ENCODE peak calls at places on chromosomes 5 and 9, in ten cellular contexts. E is endothelial cell; X is A549; H is T-helper 2 cell; K is cardiac muscle cell; Y is stimulated activated CD4-positive, alpha-beta T cell treated with anti-CD3 and anti-CD28 coated beads, Interleukin-1b, Interleukin-23, amount 100 ng/mL, for 48 hours; B is PC-9; N is hypothalamus; P is NCI-H1694; M is GM13976. O is an unnamed sample.

GRCh38 chr5:32014345-32014744 is 159.8 kb downstream of the GOLPH3 start:
- DNase-seq in N (no peak), P (no peak), K (no peak), X (no peak), Y (no peak), B (no peak), M (no peak), H (no peak), E (no peak), O (no peak)

GRCh38 chr5:1461396-1461795 is 16.2 kb upstream of the SLC6A3 start:
- DNase-seq in X (no peak), Y (no peak), N (no peak), H (no peak), K (no peak), P (no peak), M (no peak), B (no peak), E (no peak), O (no peak)

GRCh38 chr5:132411382-132411925 is 41.9 kb downstream of the SLC22A5 start:
- DNase-seq in P (no peak), B (peak; percentile 87), Y (no peak), M (no peak), K (no peak), N (no peak), X (no peak), H (peak; percentile 68), E (no peak), O (no peak)

GRCh38 chr5:158873115-158873514 is 226.6 kb downstream of the EBF1 start:
- DNase-seq in K (no peak), M (no peak), E (no peak), B (no peak), X (no peak), H (no peak), P (no peak), Y (no peak), N (no peak), O (no peak)

GRCh38 chr9:94097788-94098413 is 13.6 kb downstream of the PTPDC1 start:
- DNase-seq in X (peak; percentile 13), K (no peak), M (no peak), N (no peak), H (no peak), E (no peak), Y (no peak), P (no peak), B (no peak), O (no peak)

GRCh38 chr9:125744616-125745387 is 2.4 kb upstream of the PBX3 start:
- DNase-seq in B (no peak), Y (no peak), K (no peak), E (no peak), H (no peak), N (no peak), M (no peak), X (no peak), P (no peak), O (no peak)

GRCh38 chr5:74851684-74852353 is 14.4 kb downstream of the FAM169A start:
- DNase-seq in Y (no peak), X (peak; percentile 16), P (no peak), K (no peak), E (no peak), M (peak; percentile 35), B (no peak), H (peak; percentile 54), N (no peak), O (no peak)

GRCh38 chr5:80149161-80149609 is 106.7 kb downstream of the SERINC5 start:
- DNase-seq in N (no peak), K (no peak), M (no peak), H (no peak), Y (no peak), P (no peak), B (no peak), X (no peak), E (no peak), O (peak; percentile 47)

GRCh38 chr5:50702615-50703325 is 36.3 kb downstream of the PARP8 start:
- DNase-seq in K (no peak), H (peak; percentile 54), M (no peak), Y (no peak), N (no peak), E (no peak), P (no peak), B (no peak), X (no peak), O (no peak)

GRCh38 chr9:93108301-93109041 is 12.5 kb downstream of the CARD19 start:
- DNase-seq in M (no peak), X (no peak), B (no peak), E (no peak), N (no peak), K (no peak), Y (peak; percentile 65), H (peak; percentile 80), P (no peak), O (no peak)

GRCh38 chr5:132258102-132259060 is 885 bp downstream of the PDLIM4 start:
- DNase-seq in N (no peak), M (peak; percentile 28), P (no peak), Y (no peak), X (no peak), E (no peak), H (no peak), B (no peak), K (no peak), O (no peak)

GRCh38 chr5:173075137-173075868 is 19.2 kb downstream of the CREBRF start:
- DNase-seq in N (no peak), H (no peak), Y (no peak), B (peak; percentile 78), K (no peak), X (no peak), M (no peak), E (no peak), P (no peak), O (no peak)

GRCh38 chr5:2008851-2009629 is 126.3 kb upstream of the IRX4 start:
- DNase-seq in N (no peak), B (no peak), M (no peak), P (no peak), E (no peak), K (no peak), Y (no peak), H (no peak), X (no peak), O (no peak)

GRCh38 chr5:58794875-58795274 is 212.0 kb downstream of the RAB3C start:
- DNase-seq in N (no peak), M (no peak), X (no peak), B (no peak), K (no peak), P (no peak), Y (peak; percentile 81), E (no peak), H (no peak), O (no peak)

GRCh38 chr5:138981606-138982005 is 106.5 kb upstream of the LRRTM2 start:
- DNase-seq in P (no peak), N (no peak), K (no peak), M (no peak), H (peak; percentile 77), X (no peak), E (no peak), B (no peak), Y (peak; percentile 24), O (no peak)

GRCh38 chr5:95935553-95936100 is 26.0 kb downstream of the ELL2 start:
- DNase-seq in E (no peak), M (no peak), K (no peak), Y (no peak), N (no peak), X (no peak), P (no peak), B (no peak), H (no peak), O (no peak)

GRCh38 chr5:131082034-131082550 is 83.0 kb downstream of the HINT1 start:
- DNase-seq in B (no peak), N (no peak), K (no peak), Y (no peak), E (no peak), P (no peak), M (no peak), H (no peak), X (no peak), O (no peak)

GRCh38 chr5:32455311-32455710 is 10.8 kb upstream of the ZFR start:
- DNase-seq in H (no peak), X (no peak), Y (no peak), B (no peak), P (no peak), E (no peak), K (no peak), M (no peak), N (no peak), O (no peak)

GRCh38 chr5:118258223-118258622 is 730.1 kb downstream of the DTWD2 start:
- DNase-seq in H (no peak), X (no peak), N (no peak), B (no peak), M (no peak), P (no peak), E (no peak), Y (no peak), K (no peak), O (no peak)

GRCh38 chr9:34451545-34451944 is 6.8 kb downstream of the FAM219A start:
- DNase-seq in H (peak; percentile 59), K (no peak), B (peak; percentile 52), Y (peak; percentile 21), X (no peak), M (peak; percentile 40), N (no peak), P (no peak), E (no peak), O (no peak)

GRCh38 chr9:16046713-16047112 is 493.9 kb downstream of the CCDC171 start:
- DNase-seq in B (no peak), P (no peak), N (no peak), E (no peak), Y (no peak), X (no peak), K (no peak), H (no peak), M (no peak), O (no peak)

GRCh38 chr5:169415351-169415750 is 114.4 kb upstream of the SLIT3 start:
- DNase-seq in K (no peak), E (no peak), M (no peak), Y (no peak), N (no peak), X (no peak), B (no peak), H (no peak), P (no peak), O (no peak)

GRCh38 chr9:97773723-97774122 is 76.6 kb upstream of the XPA start:
- DNase-seq in M (no peak), P (no peak), Y (no peak), N (peak; percentile 6), X (no peak), K (no peak), H (no peak), E (no peak), B (peak; percentile 40), O (no peak)

GRCh38 chr9:86788456-86788855 is 158.8 kb downstream of the GAS1 start:
- DNase-seq in P (no peak), E (no peak), N (no peak), M (no peak), H (no peak), K (no peak), X (no peak), B (no peak), Y (no peak), O (no peak)

GRCh38 chr9:115717711-115718173 is 435.8 kb upstream of the PAPPA start:
- DNase-seq in N (no peak), M (no peak), X (no peak), B (no peak), Y (no peak), E (no peak), K (no peak), P (no peak), H (no peak), O (no peak)

GRCh38 chr5:151141535-151141934 is 16.0 kb downstream of the ANXA6 start:
- DNase-seq in E (no peak), P (no peak), Y (peak; percentile 54), B (no peak), X (no peak), N (no peak), H (peak; percentile 73), M (peak; percentile 84), K (peak; percentile 72), O (no peak)

GRCh38 chr9:4796988-4797956 is 4.5 kb downstream of the RCL1 start:
- DNase-seq in E (peak; percentile 28), X (peak; percentile 53), P (peak; percentile 52), Y (no peak), K (peak; percentile 63), N (no peak), H (peak; percentile 22), B (no peak), M (no peak), O (no peak)

GRCh38 chr5:139849942-139850341 is 54.3 kb downstream of the PSD2 start:
- DNase-seq in K (no peak), B (peak; percentile 54), E (no peak), N (no peak), X (no peak), M (no peak), Y (no peak), P (no peak), H (no peak), O (no peak)

O was measured in substantia nigra.